ENCODE peak calls at places on chromosomes 12 and 14, in six cellular contexts. M is left ventricle myocardium superior; O is psoas muscle; W is naive B cell; D is activated naive CD4-positive, alpha-beta T cell treated with Interleukin-2 at 50 U/mL for 16 hours; Q is stimulated activated CD8-positive, alpha-beta memory T cell treated with anti-CD3 and anti-CD28 coated beads, Interleukin-2, amount 100 ng/mL, for 1 hour. B is an unnamed sample.

GRCh38 chr12:19045421-19045820 is 84.1 kb upstream of the PLEKHA5 start:
- DNase-seq in W (no peak), M (no peak), Q (no peak), O (no peak), D (no peak), B (no peak)

GRCh38 chr12:52581481-52581880 is 7.8 kb upstream of the KRT74 start:
- DNase-seq in M (no peak), D (no peak), O (no peak), W (no peak), Q (no peak), B (peak; percentile 59)

GRCh38 chr12:4444031-4444430 is 1.6 kb downstream of the FGF6 start:
- DNase-seq in W (no peak), D (no peak), Q (no peak), O (no peak), M (no peak), B (no peak)

GRCh38 chr14:90373887-90374286 is 22.9 kb upstream of the CALM1 start:
- DNase-seq in D (no peak), M (no peak), W (no peak), O (no peak), Q (no peak), B (no peak)

GRCh38 chr14:95297832-95298231 is 21.9 kb downstream of the CLMN start:
- DNase-seq in Q (no peak), W (no peak), O (no peak), M (no peak), D (no peak), B (no peak)

GRCh38 chr12:85821759-85822158 is 14.4 kb downstream of the RASSF9 start:
- DNase-seq in W (no peak), O (no peak), M (no peak), D (no peak), Q (no peak), B (no peak)

GRCh38 chr14:75825147-75825592 is 156.6 kb downstream of the TGFB3 start:
- DNase-seq in W (no peak), D (no peak), O (no peak), Q (no peak), M (no peak), B (no peak)

GRCh38 chr12:78441737-78442453 is 422.7 kb upstream of the SYT1 start:
- DNase-seq in D (no peak), W (no peak), M (no peak), O (no peak), Q (no peak), B (no peak)

GRCh38 chr14:99809864-99810854 is 16.9 kb downstream of the EML1 start:
- DNase-seq in W (no peak), Q (no peak), M (peak; percentile 68), D (no peak), O (peak; percentile 51), B (no peak)

GRCh38 chr12:115626210-115626609 is 651.3 kb downstream of the MED13L start:
- DNase-seq in D (no peak), M (no peak), W (no peak), O (no peak), Q (no peak), B (no peak)

GRCh38 chr14:58898655-58899316 is 261.0 kb downstream of the DACT1 start:
- DNase-seq in W (no peak), M (no peak), O (no peak), Q (no peak), D (no peak), B (no peak)

GRCh38 chr12:84422340-84422739 is 490.3 kb downstream of the SLC6A15 start:
- DNase-seq in O (no peak), Q (no peak), D (no peak), W (no peak), M (no peak), B (no peak)

GRCh38 chr14:87013583-87013982 is 979.4 kb downstream of the GALC start:
- DNase-seq in Q (no peak), D (no peak), O (no peak), M (no peak), W (no peak), B (no peak)

GRCh38 chr12:53219956-53220856 is 11.8 kb downstream of the RARG start:
- DNase-seq in D (peak; percentile 84), W (peak; percentile 63), O (peak; percentile 65), Q (peak; percentile 60), M (peak; percentile 87), B (no peak)

GRCh38 chr12:53530920-53531319 is 23.6 kb upstream of the NPFF start:
- DNase-seq in O (no peak), M (no peak), Q (no peak), D (no peak), W (no peak), B (no peak)

GRCh38 chr14:52950898-52951729 is at the start of gene FERMT2:
- DNase-seq in D (peak; percentile 26), W (no peak), O (peak; percentile 89), Q (no peak), M (peak; percentile 95), B (peak; percentile 92)

GRCh38 chr12:39616251-39616650 is 3.4 kb downstream of the ABCD2 start:
- DNase-seq in W (no peak), Q (no peak), O (no peak), M (no peak), D (no peak), B (no peak)

GRCh38 chr12:54392485-54393349 is 8.2 kb upstream of the ZNF385A start:
- DNase-seq in Q (no peak), D (no peak), M (no peak), W (no peak), O (no peak), B (no peak)

GRCh38 chr14:23101213-23101970 is 3.4 kb downstream of the CIROP start:
- DNase-seq in D (no peak), Q (no peak), M (no peak), W (no peak), O (no peak), B (no peak)

GRCh38 chr12:5083955-5084849 is 40.5 kb downstream of the KCNA5 start:
- DNase-seq in W (peak; percentile 51), Q (no peak), M (no peak), D (no peak), O (no peak), B (no peak)

GRCh38 chr14:30610719-30611388 is 11.3 kb upstream of the SCFD1 start:
- DNase-seq in O (no peak), D (no peak), W (no peak), Q (no peak), M (peak; percentile 29), B (no peak)

GRCh38 chr12:85279449-85280137 is 427 bp upstream of the ALX1 start:
- DNase-seq in D (no peak), O (peak; percentile 10), Q (no peak), W (no peak), M (peak; percentile 23), B (no peak)

GRCh38 chr14:100586520-100587247 is 533 bp downstream of the BEGAIN start:
- DNase-seq in Q (no peak), D (peak; percentile 40), O (peak; percentile 15), M (peak; percentile 28), W (no peak), B (peak; percentile 70)

GRCh38 chr12:89162704-89163261 is 189.5 kb downstream of the DUSP6 start:
- DNase-seq in M (peak; percentile 41), W (peak; percentile 58), D (peak; percentile 80), Q (no peak), O (peak; percentile 57), B (peak; percentile 77)

GRCh38 chr14:63204407-63205280 is at the start of gene RHOJ:
- DNase-seq in O (peak; percentile 13), D (no peak), W (no peak), Q (no peak), M (peak; percentile 33), B (no peak)

GRCh38 chr12:9795945-9796344 is 31.3 kb upstream of the KLRF1 start:
- DNase-seq in M (no peak), D (no peak), W (no peak), O (no peak), Q (no peak), B (no peak)

GRCh38 chr14:103382375-103382774 is 2.8 kb upstream of the MARK3 start:
- DNase-seq in W (no peak), Q (no peak), D (no peak), M (no peak), O (no peak), B (no peak)